ENCODE peak calls at places on chromosomes 4 and X, in eight cellular contexts. E is body of pancreas, D is cardiac muscle cell, W is IMR-90, L is H9, T is heart left ventricle, B is right cardiac atrium, M is HL-60. F is an unnamed sample.

GRCh38 chr4:109730294-109731051 is 603 bp upstream of the PLA2G12A start:
- DNase-seq in E (peak; percentile 61), D (peak; percentile 67), W (peak; percentile 56), L (no peak), T (peak; percentile 58), B (peak; percentile 57), M (peak; percentile 26), F (peak; percentile 52)

GRCh38 chr4:173509031-173510001 is 20.7 kb downstream of the HAND2 start:
- DNase-seq in E (no peak), D (peak; percentile 85), W (no peak), L (no peak), T (peak; percentile 69), B (peak; percentile 80), M (peak; percentile 31), F (no peak)

GRCh38 chr4:133969202-133969873 is 232.3 kb downstream of the PABPC4L start:
- DNase-seq in E (peak; percentile 14), D (peak; percentile 92), W (peak; percentile 20), L (no peak), T (peak; percentile 50), B (peak; percentile 77), M (no peak), F (no peak)

GRCh38 chr4:141099326-141099725 is 33.9 kb downstream of the RNF150 start:
- DNase-seq in E (no peak), D (no peak), W (peak; percentile 51), L (no peak), T (no peak), B (no peak), M (no peak), F (no peak)

GRCh38 chrX:71236858-71237257 is 13.8 kb downstream of the GJB1 start:
- DNase-seq in E (no peak), D (no peak), W (no peak), L (no peak), T (no peak), B (no peak), M (no peak), F (no peak)

GRCh38 chr4:185209031-185209851 is at the start of gene SNX25:
- DNase-seq in E (peak; percentile 93), D (peak; percentile 82), W (peak; percentile 65), L (peak; percentile 89), T (peak; percentile 92), B (peak; percentile 91), M (peak; percentile 39), F (peak; percentile 80)

GRCh38 chr4:15444879-15445576 is 17.2 kb downstream of the C1QTNF7 start:
- DNase-seq in E (no peak), D (no peak), W (no peak), L (no peak), T (no peak), B (no peak), M (no peak), F (peak; percentile 65)

GRCh38 chrX:47160781-47161180 is 15.8 kb downstream of the RBM10 start:
- DNase-seq in E (no peak), D (no peak), W (no peak), L (no peak), T (no peak), B (no peak), M (no peak), F (no peak)

GRCh38 chr4:89110541-89110985 is 770 bp upstream of the TIGD2 start:
- DNase-seq in E (peak; percentile 70), D (no peak), W (no peak), L (peak; percentile 55), T (no peak), B (no peak), M (no peak), F (peak; percentile 3)

GRCh38 chr4:7876096-7876993 is 63.3 kb downstream of the AFAP1 start:
- DNase-seq in E (no peak), D (peak; percentile 63), W (peak; percentile 73), L (peak; percentile 72), T (no peak), B (no peak), M (no peak), F (no peak)

GRCh38 chr4:186037692-186038658 is 31.0 kb upstream of the TLR3 start:
- DNase-seq in E (peak; percentile 76), D (peak; percentile 91), W (peak; percentile 80), L (no peak), T (no peak), B (no peak), M (peak; percentile 49), F (peak; percentile 80)

GRCh38 chrX:72273718-72274117 is 3.3 kb downstream of the RPS4X start:
- DNase-seq in E (no peak), D (no peak), W (no peak), L (no peak), T (no peak), B (no peak), M (no peak), F (no peak)

GRCh38 chr4:146981651-146982050 is 36.0 kb upstream of the TTC29 start:
- DNase-seq in E (no peak), D (peak; percentile 61), W (peak; percentile 1), L (no peak), T (no peak), B (no peak), M (no peak), F (no peak)

GRCh38 chrX:41108684-41109205 is 23.5 kb downstream of the USP9X start:
- DNase-seq in E (no peak), D (no peak), W (no peak), L (peak; percentile 54), T (no peak), B (no peak), M (no peak), F (no peak)

GRCh38 chr4:1493540-1494287 is 87.5 kb upstream of the NKX1-1 start:
- DNase-seq in E (peak; percentile 3), D (no peak), W (no peak), L (no peak), T (peak; percentile 9), B (no peak), M (no peak), F (no peak)

GRCh38 chrX:112746812-112747630 is 67.3 kb upstream of the LHFPL1 start:
- DNase-seq in E (no peak), D (peak; percentile 10), W (peak; percentile 31), L (no peak), T (no peak), B (peak; percentile 17), M (no peak), F (no peak)

GRCh38 chr4:55409468-55410171 is 13.9 kb downstream of the TMEM165 start:
- DNase-seq in E (no peak), D (peak; percentile 66), W (peak; percentile 13), L (peak; percentile 31), T (peak; percentile 50), B (no peak), M (peak; percentile 36), F (no peak)

GRCh38 chr4:14254806-14255445 is 627.4 kb upstream of the BOD1L1 start:
- DNase-seq in E (no peak), D (no peak), W (no peak), L (no peak), T (no peak), B (no peak), M (no peak), F (no peak)

GRCh38 chr4:119284876-119285611 is 36.9 kb downstream of the FABP2 start:
- DNase-seq in E (no peak), D (peak; percentile 36), W (peak; percentile 34), L (no peak), T (no peak), B (no peak), M (no peak), F (peak; percentile 23)

GRCh38 chrX:23885803-23886202 is 21.9 kb downstream of the APOO start:
- DNase-seq in E (no peak), D (no peak), W (no peak), L (no peak), T (no peak), B (no peak), M (no peak), F (no peak)

GRCh38 chrX:23887918-23888317 is 19.8 kb downstream of the APOO start:
- DNase-seq in E (no peak), D (no peak), W (no peak), L (no peak), T (no peak), B (no peak), M (no peak), F (no peak)

GRCh38 chrX:23884427-23885024 is 23.2 kb downstream of the APOO start:
- DNase-seq in E (no peak), D (no peak), W (peak; percentile 50), L (no peak), T (no peak), B (no peak), M (peak; percentile 40), F (peak; percentile 63)

GRCh38 chrX:23888887-23889501 is 18.7 kb downstream of the APOO start:
- DNase-seq in E (no peak), D (no peak), W (peak; percentile 42), L (no peak), T (no peak), B (no peak), M (no peak), F (peak; percentile 51)

GRCh38 chrX:23887448-23887847 is 20.3 kb downstream of the APOO start:
- DNase-seq in E (no peak), D (no peak), W (no peak), L (no peak), T (no peak), B (no peak), M (no peak), F (no peak)
- H3K27ac ChIP-seq in E (no peak overlapping the region), D (no peak overlapping the region), W (no peak overlapping the region), L (no peak overlapping the region), T (no peak overlapping the region), B (no peak overlapping the region), M (no peak overlapping the region), F (no peak overlapping the region)

GRCh38 chr4:71186257-71186565 is 152.6 kb upstream of the SLC4A4 start:
- DNase-seq in E (no peak), D (no peak), W (no peak), L (no peak), T (no peak), B (no peak), M (no peak), F (no peak)
- H3K27ac ChIP-seq in E (peak overlapping the region; percentile 56), D (peak overlapping the region; percentile 53), W (peak overlapping the region; percentile 56), L (no peak overlapping the region), T (no peak overlapping the region), B (peak overlapping the region; percentile 85), M (no peak overlapping the region), F (no peak overlapping the region)

GRCh38 chrX:103637604-103638338 is 9.0 kb downstream of the TCEAL1 start:
- DNase-seq in E (no peak), D (no peak), W (peak; percentile 45), L (no peak), T (no peak), B (no peak), M (no peak), F (peak; percentile 89)
- H3K27ac ChIP-seq in E (no peak overlapping the region), D (no peak overlapping the region), W (no peak overlapping the region), L (no peak overlapping the region), T (no peak overlapping the region), B (no peak overlapping the region), M (no peak overlapping the region), F (peak overlapping the region; percentile 91)

GRCh38 chrX:129523076-129524055 is at the start of gene SMARCA1:
- DNase-seq in E (peak; percentile 57), D (peak; percentile 75), W (peak; percentile 63), L (peak; percentile 63), T (peak; percentile 48), B (peak; percentile 53), M (no peak), F (peak; percentile 12)

GRCh38 chrX:129522184-129523059 is 868 bp downstream of the SMARCA1 start:
- DNase-seq in E (peak; percentile 61), D (peak; percentile 67), W (peak; percentile 54), L (peak; percentile 67), T (peak; percentile 56), B (peak; percentile 46), M (no peak), F (peak; percentile 63)

GRCh38 chrX:129525162-129525561 is 1.9 kb upstream of the SMARCA1 start:
- DNase-seq in E (no peak), D (no peak), W (no peak), L (no peak), T (no peak), B (no peak), M (no peak), F (peak; percentile 5)

GRCh38 chrX:129520151-129520550 is 3.1 kb downstream of the SMARCA1 start:
- DNase-seq in E (no peak), D (no peak), W (no peak), L (no peak), T (no peak), B (no peak), M (no peak), F (no peak)

GRCh38 chrX:129524250-129524850 is 1.1 kb upstream of the SMARCA1 start:
- DNase-seq in E (no peak), D (no peak), W (no peak), L (no peak), T (no peak), B (no peak), M (no peak), F (no peak)
- H3K27ac ChIP-seq in E (no peak overlapping the region), D (peak overlapping the region; percentile 94), W (no peak overlapping the region), L (no peak overlapping the region), T (no peak overlapping the region), B (no peak overlapping the region), M (no peak overlapping the region), F (no peak overlapping the region)

F was measured in PC-3.